ENCODE peak calls at places on chromosomes 12 and 14, in six cellular contexts. Z is mesendoderm; M is stimulated activated CD4-positive, alpha-beta T cell treated with anti-CD3 and anti-CD28 coated beads, TNF-alpha, amount 100 ng/mL, for 4 hours; G is amniotic epithelial cell; J is caudate nucleus; K is NCI-H1105. H is an unnamed sample.

GRCh38 chr12:111754671-111755070 is 12.1 kb upstream of the ALDH2 start:
- DNase-seq in Z (no peak), M (no peak), G (no peak), J (no peak), K (no peak), H (no peak)

GRCh38 chr12:45131506-45131905 is 80.6 kb upstream of the DBX2 start:
- DNase-seq in Z (no peak), M (no peak), G (no peak), J (no peak), K (no peak), H (no peak)

GRCh38 chr12:7609051-7609450 is 56.7 kb downstream of the APOBEC1 start:
- DNase-seq in Z (no peak), M (no peak), G (no peak), J (no peak), K (no peak), H (no peak)

GRCh38 chr14:100440207-100440631 is 117.1 kb downstream of the SLC25A47 start:
- DNase-seq in Z (peak; percentile 71), M (peak; percentile 9), G (peak; percentile 77), J (peak; percentile 47), K (peak; percentile 87), H (peak; percentile 98)

GRCh38 chr12:12720637-12721250 is 3.6 kb downstream of the CDKN1B start:
- DNase-seq in Z (no peak), M (no peak), G (no peak), J (no peak), K (no peak), H (peak; percentile 79)

GRCh38 chr12:14664434-14665023 is 31.9 kb downstream of the GUCY2C start:
- DNase-seq in Z (peak; percentile 42), M (no peak), G (peak; percentile 45), J (no peak), K (peak; percentile 18), H (peak; percentile 48)

GRCh38 chr12:47773858-47774580 is 981 bp downstream of the SLC48A1 start:
- DNase-seq in Z (no peak), M (no peak), G (no peak), J (no peak), K (no peak), H (no peak)

GRCh38 chr12:91361864-91362263 is 179.2 kb upstream of the DCN start:
- DNase-seq in Z (peak; percentile 32), M (no peak), G (peak; percentile 56), J (no peak), K (peak; percentile 47), H (peak; percentile 35)

GRCh38 chr12:6233121-6233971 is 33.1 kb downstream of the CD9 start:
- DNase-seq in Z (no peak), M (no peak), G (no peak), J (no peak), K (no peak), H (no peak)

GRCh38 chr12:56115329-56115728 is 1.1 kb upstream of the RPL41 start:
- DNase-seq in Z (peak; percentile 51), M (no peak), G (peak; percentile 31), J (no peak), K (no peak), H (no peak)

GRCh38 chr12:25694072-25694471 is 141.0 kb upstream of the LMNTD1 start:
- DNase-seq in Z (no peak), M (no peak), G (peak; percentile 95), J (no peak), K (no peak), H (no peak)

GRCh38 chr12:123931686-123932321 is 40.8 kb downstream of the CCDC92 start:
- DNase-seq in Z (no peak), M (no peak), G (no peak), J (no peak), K (no peak), H (no peak)

GRCh38 chr12:54988402-54989054 is 4.0 kb upstream of the TESPA1 start:
- DNase-seq in Z (no peak), M (no peak), G (peak; percentile 6), J (peak; percentile 25), K (peak; percentile 49), H (peak; percentile 88)

GRCh38 chr12:25725874-25726273 is 172.8 kb upstream of the LMNTD1 start:
- DNase-seq in Z (no peak), M (no peak), G (peak; percentile 79), J (no peak), K (no peak), H (no peak)

GRCh38 chr12:130764073-130764472 is 48.0 kb upstream of the RIMBP2 start:
- DNase-seq in Z (peak; percentile 68), M (no peak), G (peak; percentile 40), J (no peak), K (no peak), H (no peak)

GRCh38 chr12:124623344-124623885 is 56.0 kb upstream of the NCOR2 start:
- DNase-seq in Z (no peak), M (no peak), G (no peak), J (no peak), K (no peak), H (no peak)

GRCh38 chr14:81144811-81145598 is 75.8 kb downstream of the GTF2A1 start:
- DNase-seq in Z (no peak), M (no peak), G (no peak), J (no peak), K (peak; percentile 88), H (peak; percentile 79)

GRCh38 chr12:95336387-95337067 is 118.9 kb downstream of the VEZT start:
- DNase-seq in Z (peak; percentile 94), M (no peak), G (peak; percentile 62), J (no peak), K (peak; percentile 86), H (peak; percentile 91)

GRCh38 chr12:110848524-110848923 is 1.7 kb downstream of the CCDC63 start:
- DNase-seq in Z (no peak), M (no peak), G (no peak), J (no peak), K (no peak), H (no peak)

GRCh38 chr12:66296171-66296683 is 6.1 kb upstream of the HELB start:
- DNase-seq in Z (no peak), M (no peak), G (peak; percentile 4), J (no peak), K (no peak), H (no peak)

GRCh38 chr12:46946137-46946536 is 120.3 kb upstream of the SLC38A4 start:
- DNase-seq in Z (no peak), M (no peak), G (peak; percentile 66), J (no peak), K (no peak), H (no peak)

GRCh38 chr12:47816646-47817271 is 2.9 kb downstream of the HDAC7 start:
- DNase-seq in Z (peak; percentile 56), M (no peak), G (peak; percentile 28), J (no peak), K (no peak), H (no peak)

GRCh38 chr14:28870033-28870564 is 103.5 kb downstream of the FOXG1 start:
- DNase-seq in Z (no peak), M (no peak), G (no peak), J (no peak), K (no peak), H (no peak)

GRCh38 chr12:19850341-19851065 is 411.2 kb downstream of the AEBP2 start:
- DNase-seq in Z (peak; percentile 15), M (no peak), G (peak; percentile 68), J (no peak), K (no peak), H (no peak)

GRCh38 chr12:44930972-44931600 is 55.0 kb upstream of the NELL2 start:
- DNase-seq in Z (peak; percentile 60), M (no peak), G (peak; percentile 53), J (no peak), K (peak; percentile 73), H (peak; percentile 74)

GRCh38 chr14:65910108-65910507 is 497.6 kb downstream of the FUT8 start:
- DNase-seq in Z (peak; percentile 46), M (no peak), G (peak; percentile 65), J (no peak), K (no peak), H (no peak)

GRCh38 chr12:58775396-58775795 is 144.9 kb downstream of the LRIG3 start:
- DNase-seq in Z (no peak), M (no peak), G (no peak), J (no peak), K (no peak), H (no peak)

GRCh38 chr12:91274886-91275285 is 92.3 kb upstream of the DCN start:
- DNase-seq in Z (peak; percentile 42), M (no peak), G (peak; percentile 73), J (no peak), K (no peak), H (no peak)

GRCh38 chr12:65667932-65668331 is 156.4 kb upstream of the HMGA2 start:
- DNase-seq in Z (no peak), M (no peak), G (peak; percentile 52), J (no peak), K (no peak), H (no peak)

GRCh38 chr12:127558363-127558762 is 708.6 kb upstream of the TMEM132C start:
- DNase-seq in Z (no peak), M (no peak), G (no peak), J (no peak), K (no peak), H (no peak)

GRCh38 chr14:54040851-54041250 is 84.2 kb upstream of the BMP4 start:
- DNase-seq in Z (no peak), M (no peak), G (peak; percentile 29), J (no peak), K (no peak), H (no peak)

GRCh38 chr14:61940669-61941420 is 178.6 kb downstream of the SNAPC1 start:
- DNase-seq in Z (peak; percentile 93), M (no peak), G (no peak), J (no peak), K (no peak), H (no peak)

GRCh38 chr12:113860950-113861349 is 105.2 kb downstream of the RBM19 start:
- DNase-seq in Z (peak; percentile 85), M (no peak), G (peak; percentile 96), J (no peak), K (no peak), H (no peak)

GRCh38 chr14:20454359-20454644 is 310 bp downstream of the OSGEP start:
- DNase-seq in Z (no peak), M (peak; percentile 65), G (peak; percentile 78), J (no peak), K (peak; percentile 83), H (peak; percentile 90)

GRCh38 chr12:117587646-117588287 is 226.3 kb upstream of the NOS1 start:
- DNase-seq in Z (peak; percentile 58), M (no peak), G (no peak), J (no peak), K (peak; percentile 59), H (peak; percentile 36)

GRCh38 chr12:58803893-58804292 is 116.4 kb downstream of the LRIG3 start:
- DNase-seq in Z (peak; percentile 31), M (no peak), G (peak; percentile 97), J (no peak), K (no peak), H (no peak)